ENCODE peak calls at places on chromosome 22, in six cellular contexts. L, G, J, D, V and E are unnamed samples.

GRCh38 chr22:22099194-22099486 is 116.6 kb upstream of the TOP3B start:
- DNase-seq in J (no peak), V (no peak), G (no peak), L (no peak), D (no peak), E (no peak)

GRCh38 chr22:17938484-17938924 is 85.9 kb downstream of the MICAL3 start:
- DNase-seq in G (no peak), L (peak), V (no peak), J (no peak), D (no peak), E (no peak)

GRCh38 chr22:44191036-44191454 is 10.3 kb downstream of the PARVG start:
- DNase-seq in G (no peak), J (peak), V (no peak), D (no peak), L (no peak), E (peak)

GRCh38 chr22:40392618-40393017 is 22.2 kb downstream of the SGSM3 start:
- DNase-seq in V (no peak), D (no peak), J (no peak), L (no peak), G (no peak), E (no peak)

GRCh38 chr22:44888491-44888941 is 121.3 kb downstream of the PHF21B start:
- DNase-seq in V (no peak), J (no peak), L (no peak), G (no peak), D (no peak), E (no peak)

GRCh38 chr22:38135133-38135706 is 24.7 kb upstream of the BAIAP2L2 start:
- DNase-seq in D (peak), G (no peak), V (peak), L (peak), J (no peak), E (no peak)

GRCh38 chr22:19823638-19824196 is 31.0 kb downstream of the GNB1L start:
- DNase-seq in D (no peak), V (no peak), L (no peak), G (peak), J (no peak), E (no peak)

GRCh38 chr22:35630387-35630793 is 13.3 kb upstream of the MB start:
- DNase-seq in L (peak), V (no peak), D (no peak), G (no peak), J (no peak), E (no peak)

GRCh38 chr22:48798281-48799226 is 1029.1 kb downstream of the BRD1 start:
- DNase-seq in J (no peak), G (no peak), L (no peak), D (no peak), V (no peak), E (no peak)

GRCh38 chr22:36294801-36295200 is 41.9 kb downstream of the APOL1 start:
- DNase-seq in L (no peak), J (no peak), D (no peak), G (no peak), V (no peak), E (no peak)

GRCh38 chr22:40178417-40179409 is 988 bp downstream of the TNRC6B start:
- DNase-seq in D (no peak), L (peak), V (no peak), J (peak), G (no peak), E (no peak)

GRCh38 chr22:20094158-20094807 is 14.2 kb downstream of the DGCR8 start:
- DNase-seq in L (no peak), V (no peak), J (no peak), D (no peak), G (no peak), E (no peak)

GRCh38 chr22:44807915-44808690 is 55.7 kb downstream of the ARHGAP8 start:
- DNase-seq in J (no peak), D (no peak), L (no peak), V (no peak), G (no peak), E (no peak)

GRCh38 chr22:50248192-50249084 is 2.6 kb downstream of the HDAC10 start:
- DNase-seq in G (no peak), V (no peak), D (no peak), L (no peak), J (no peak), E (no peak)

GRCh38 chr22:41940853-41941765 is 5.8 kb downstream of the CENPM start:
- DNase-seq in J (peak), L (peak), D (peak), V (peak), G (no peak), E (peak)

GRCh38 chr22:49102367-49102766 is 725.3 kb downstream of the BRD1 start:
- DNase-seq in G (no peak), V (no peak), D (no peak), J (peak), L (no peak), E (no peak)

GRCh38 chr22:38718414-38718813 is 12.7 kb downstream of the GTPBP1 start:
- DNase-seq in V (peak), D (peak), G (no peak), L (peak), J (no peak), E (no peak)

GRCh38 chr22:46580940-46581579 is 39.1 kb upstream of the GRAMD4 start:
- DNase-seq in G (no peak), D (no peak), J (peak), L (no peak), V (no peak), E (no peak)

GRCh38 chr22:40453676-40454075 is 83.3 kb downstream of the SGSM3 start:
- DNase-seq in J (no peak), V (no peak), L (peak), G (no peak), D (no peak), E (no peak)

GRCh38 chr22:25602924-25603323 is 38.4 kb downstream of the GRK3 start:
- DNase-seq in D (no peak), G (no peak), L (no peak), J (no peak), V (no peak), E (no peak)

GRCh38 chr22:19886605-19887250 is 32.1 kb upstream of the GNB1L start:
- DNase-seq in J (peak), V (peak), D (no peak), G (no peak), L (peak), E (no peak)

GRCh38 chr22:47599753-47600152 is 837.3 kb downstream of the TBC1D22A start:
- DNase-seq in L (no peak), J (no peak), V (no peak), G (peak), D (no peak), E (no peak)

GRCh38 chr22:38745676-38746460 is 9.9 kb downstream of the SUN2 start:
- DNase-seq in G (no peak), L (no peak), J (no peak), D (no peak), V (no peak), E (no peak)

GRCh38 chr22:20422965-20423635 is 14.5 kb downstream of the SCARF2 start:
- DNase-seq in L (no peak), V (no peak), G (no peak), D (no peak), J (no peak), E (no peak)

GRCh38 chr22:21841422-21841821 is 26.0 kb downstream of the MAPK1 start:
- DNase-seq in V (no peak), G (no peak), L (no peak), J (no peak), D (no peak), E (no peak)

GRCh38 chr22:40498454-40499186 is 128.2 kb downstream of the SGSM3 start:
- DNase-seq in J (no peak), V (no peak), D (no peak), L (peak), G (no peak), E (no peak)